ENCODE peak calls at places on chromosomes 7 and 10, in six cellular contexts. A, L, W, Y, F and N are unnamed samples.

GRCh38 chr7:142883571-142884284 is 1.8 kb downstream of the TRPV6 start:
- DNase-seq in A (no peak), L (no peak), W (no peak), Y (no peak), F (no peak), N (no peak)

GRCh38 chr7:55147101-55147500 is 128.3 kb downstream of the EGFR start:
- DNase-seq in A (no peak), L (no peak), W (no peak), Y (no peak), F (no peak), N (no peak)

GRCh38 chr7:32905175-32905662 is 13.7 kb upstream of the KBTBD2 start:
- DNase-seq in A (no peak), L (no peak), W (no peak), Y (peak; percentile 26), F (peak; percentile 87), N (no peak)

GRCh38 chr7:131226116-131226562 is 101.5 kb upstream of the MKLN1 start:
- DNase-seq in A (no peak), L (no peak), W (no peak), Y (no peak), F (no peak), N (no peak)

GRCh38 chr7:150686030-150686626 is 622 bp downstream of the GIMAP2 start:
- DNase-seq in A (no peak), L (no peak), W (no peak), Y (no peak), F (no peak), N (no peak)

GRCh38 chr10:93991596-93992284 is 2.0 kb upstream of the PLCE1 start:
- DNase-seq in A (peak; percentile 86), L (peak; percentile 51), W (peak; percentile 15), Y (peak; percentile 52), F (peak; percentile 80), N (no peak)

GRCh38 chr10:121310151-121310711 is 288.0 kb downstream of the FGFR2 start:
- DNase-seq in A (no peak), L (no peak), W (peak; percentile 25), Y (no peak), F (peak; percentile 13), N (peak; percentile 32)

GRCh38 chr7:100166966-100167911 is 1.2 kb downstream of the GAL3ST4 start:
- DNase-seq in A (no peak), L (no peak), W (no peak), Y (no peak), F (no peak), N (no peak)

GRCh38 chr7:143284591-143285453 is at the start of gene TMEM139:
- DNase-seq in A (no peak), L (no peak), W (no peak), Y (peak; percentile 60), F (no peak), N (no peak)

GRCh38 chr10:9562001-9562505 is 1455.6 kb upstream of the CELF2 start:
- DNase-seq in A (no peak), L (no peak), W (no peak), Y (no peak), F (no peak), N (no peak)

GRCh38 chr7:69598081-69598486 is at the start of gene AUTS2:
- DNase-seq in A (peak; percentile 88), L (peak; percentile 82), W (peak; percentile 92), Y (no peak), F (peak; percentile 90), N (peak; percentile 91)

GRCh38 chr10:30751678-30752331 is 122.3 kb upstream of the LYZL2 start:
- DNase-seq in A (peak; percentile 77), L (peak; percentile 74), W (peak; percentile 74), Y (peak; percentile 56), F (peak; percentile 72), N (peak; percentile 67)

GRCh38 chr10:12448729-12449391 is 99.5 kb downstream of the CAMK1D start:
- DNase-seq in A (peak; percentile 72), L (no peak), W (no peak), Y (peak; percentile 76), F (peak; percentile 94), N (peak; percentile 65)

GRCh38 chr10:89480047-89480446 is 55.3 kb downstream of the SLC16A12 start:
- DNase-seq in A (no peak), L (peak; percentile 31), W (no peak), Y (no peak), F (no peak), N (no peak)

GRCh38 chr7:51304729-51305128 is 11.9 kb downstream of the COBL start:
- DNase-seq in A (no peak), L (no peak), W (no peak), Y (no peak), F (no peak), N (no peak)

GRCh38 chr10:59833810-59834209 is 72.5 kb downstream of the CCDC6 start:
- DNase-seq in A (no peak), L (no peak), W (no peak), Y (no peak), F (no peak), N (no peak)

GRCh38 chr7:134246347-134246746 is 70.4 kb downstream of the SLC35B4 start:
- DNase-seq in A (no peak), L (no peak), W (no peak), Y (peak; percentile 14), F (no peak), N (no peak)

GRCh38 chr10:95290801-95291633 is at the start of gene PDLIM1:
- DNase-seq in A (peak; percentile 82), L (peak; percentile 74), W (peak; percentile 77), Y (peak; percentile 56), F (peak; percentile 57), N (peak; percentile 89)

GRCh38 chr10:11586170-11586569 is 25.3 kb downstream of the USP6NL start:
- DNase-seq in A (no peak), L (no peak), W (no peak), Y (no peak), F (peak; percentile 22), N (no peak)

GRCh38 chr7:70319057-70319456 is 720.8 kb downstream of the AUTS2 start:
- DNase-seq in A (no peak), L (no peak), W (no peak), Y (no peak), F (no peak), N (no peak)

DNA sequence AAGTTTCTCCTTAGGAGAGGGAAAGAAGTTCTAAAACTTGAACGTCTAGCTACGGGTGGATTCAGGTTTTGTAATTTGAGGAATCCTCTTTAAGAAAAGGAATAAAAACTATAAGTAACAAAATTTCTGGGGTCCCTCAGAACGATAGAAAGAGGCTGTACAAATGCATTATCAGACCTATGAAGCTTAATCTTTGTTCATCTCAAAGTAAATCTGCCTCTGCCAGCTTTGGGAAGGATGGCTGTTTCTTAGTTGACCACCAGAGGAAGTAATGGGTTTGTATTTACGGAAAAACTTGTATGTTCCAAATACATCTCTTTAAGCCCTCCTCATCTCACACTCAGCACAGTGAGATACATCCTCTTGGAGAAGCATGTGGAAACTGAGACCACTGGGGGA is 864 bp downstream of the PSTK start:
- DNase-seq in A (peak; percentile 57), L (no peak), W (no peak), Y (peak; percentile 43), F (peak; percentile 68), N (no peak)
- TF ChIP-seq CTCF in A (peak; percentile 33), L (no peak), W (peak; percentile 55), Y (peak; percentile 41), F (peak; percentile 54), N (peak; percentile 5)

DNA sequence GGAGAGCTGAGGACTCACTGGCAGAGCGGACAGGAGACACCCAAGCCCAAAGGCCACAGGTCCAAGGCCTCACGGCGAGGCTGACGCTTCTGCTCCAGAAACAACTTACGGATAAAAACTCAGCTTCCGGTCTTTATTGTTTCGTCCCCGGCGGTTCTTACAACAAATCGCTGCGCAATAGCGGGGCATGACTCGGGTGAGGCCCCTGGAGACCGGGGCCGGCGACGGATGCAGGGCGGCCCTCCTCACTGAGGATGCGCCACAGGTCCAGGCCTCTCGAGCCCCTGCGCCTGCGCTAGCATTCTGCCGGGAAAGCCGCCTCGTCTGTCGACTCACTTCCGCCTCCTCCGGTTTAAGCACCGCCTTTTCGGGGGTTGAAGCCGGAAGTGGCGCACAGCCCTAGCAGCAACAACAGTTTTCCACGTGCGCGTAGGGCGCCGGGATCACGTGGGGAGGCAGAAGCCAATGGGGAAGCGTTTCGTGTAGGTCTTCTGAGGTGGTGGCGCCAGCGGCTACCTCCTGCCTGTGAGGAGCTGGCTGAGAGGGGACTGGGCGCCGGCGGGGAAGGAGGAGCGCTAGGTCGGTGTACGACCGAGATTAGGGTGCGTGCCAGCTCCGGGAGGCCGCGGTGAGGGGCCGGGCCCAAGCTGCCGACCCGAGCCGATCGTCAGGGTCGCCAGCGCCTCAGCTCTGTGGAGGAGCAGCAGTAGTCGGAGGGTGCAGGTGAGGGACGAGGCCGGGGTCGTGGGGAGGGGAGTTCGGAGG is at the start of the genes DNAJB9 and THAP5:
- DNase-seq in A (peak; percentile 98), L (peak; percentile 99), W (peak; percentile 97), Y (peak; percentile 99), F (peak; percentile 100), N (peak; percentile 98)
- TF ChIP-seq CTCF in A (no peak), L (no peak), W (no peak), Y (no peak), F (no peak), N (no peak)

GRCh38 chr7:7581531-7582179 is 15.0 kb downstream of the MIOS start:
- DNase-seq in A (no peak), L (no peak), W (no peak), Y (no peak), F (no peak), N (no peak)

GRCh38 chr7:7577888-7578287 is 11.2 kb downstream of the MIOS start:
- DNase-seq in A (no peak), L (no peak), W (no peak), Y (no peak), F (no peak), N (no peak)

GRCh38 chr7:7585241-7585928 is 18.7 kb downstream of the MIOS start:
- DNase-seq in A (no peak), L (no peak), W (no peak), Y (no peak), F (no peak), N (no peak)

GRCh38 chr7:7579638-7580037 is 13.0 kb downstream of the MIOS start:
- DNase-seq in A (no peak), L (no peak), W (no peak), Y (no peak), F (no peak), N (no peak)

GRCh38 chr7:7583731-7584130 is 17.0 kb downstream of the MIOS start:
- DNase-seq in A (no peak), L (no peak), W (no peak), Y (no peak), F (no peak), N (no peak)
- TF ChIP-seq CTCF in A (no peak), L (no peak), W (no peak), Y (no peak), F (no peak), N (no peak)

DNA sequence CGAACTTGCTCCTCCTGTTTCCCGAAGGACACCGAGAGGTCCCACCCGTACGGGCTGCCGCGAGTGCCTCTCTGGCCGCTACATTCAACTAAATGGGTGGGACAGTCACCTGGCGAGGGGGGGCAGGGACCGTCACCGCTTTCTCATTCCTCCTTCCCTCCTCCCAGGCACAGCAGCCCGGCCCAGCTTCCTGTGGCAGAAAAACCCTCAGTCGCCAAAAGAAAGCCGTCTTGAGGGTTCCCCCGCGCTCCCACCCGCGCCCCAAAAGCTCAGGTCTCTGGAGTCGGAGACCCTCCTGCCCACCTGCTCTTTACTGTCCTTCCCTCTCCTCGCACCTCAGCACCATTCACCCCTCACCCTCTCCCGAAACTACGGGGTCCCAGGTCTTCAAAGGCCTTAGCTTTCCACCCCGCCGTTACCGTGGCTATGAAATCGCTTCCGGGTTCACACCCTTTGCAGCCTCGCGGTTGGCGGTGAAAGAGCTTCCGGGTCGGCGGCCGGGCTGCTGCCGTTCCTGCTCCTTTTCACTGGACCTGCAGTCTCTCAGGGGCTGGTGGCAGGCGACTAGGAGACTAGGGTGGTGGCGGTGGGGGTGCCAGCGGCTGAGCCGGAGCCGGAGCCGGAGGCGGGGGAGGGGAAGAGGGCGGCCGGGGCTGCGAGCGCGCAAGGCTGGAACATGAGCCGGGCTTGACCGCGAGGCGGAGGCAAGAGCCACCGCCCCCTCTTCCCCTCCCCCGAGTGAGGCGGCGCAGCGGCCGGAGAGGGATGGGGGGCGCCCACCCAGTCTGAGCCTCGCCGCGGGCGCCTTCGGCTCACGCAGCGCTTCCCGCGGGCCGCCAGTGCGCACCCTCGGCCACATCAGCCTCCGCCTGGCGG is at the start of the genes ANKIB1 and KRIT1:
- DNase-seq in A (peak; percentile 80), L (peak; percentile 83), W (peak; percentile 90), Y (peak; percentile 83), F (peak; percentile 82), N (peak; percentile 90)
- TF ChIP-seq CTCF in A (no peak), L (no peak), W (peak; percentile 12), Y (no peak), F (peak; percentile 22), N (no peak)